ENCODE peak calls at places on chromosomes 3 and 15, in seven cellular contexts. W is NCI-H748 treated with DMSO at 0.1 percent for 48 hours; X is hypothalamus; V is left colon; K is activated T-cell treated with anti-CD3 and anti-CD28 coated beads, Interleukin-2, amount 50 U/mL, for 4 hours; L is SK-N-SH; N is A172. H is an unnamed sample.

GRCh38 chr15:81315452-81316203 is 8.3 kb downstream of the STARD5 start:
- DNase-seq in K (no peak), W (no peak), V (peak; percentile 17), N (no peak), X (no peak), L (no peak), H (no peak)

GRCh38 chr3:5165698-5166097 is 21.8 kb upstream of the EDEM1 start:
- DNase-seq in N (no peak), V (no peak), W (no peak), L (no peak), X (no peak), K (no peak), H (no peak)

GRCh38 chr3:124964432-124964831 is 29.9 kb upstream of the MUC13 start:
- DNase-seq in L (no peak), K (no peak), W (no peak), X (no peak), N (no peak), V (no peak), H (no peak)

GRCh38 chr15:101698314-101698713 is 26.0 kb downstream of the TARS3 start:
- DNase-seq in N (no peak), V (no peak), X (no peak), K (no peak), L (no peak), W (no peak), H (no peak)

GRCh38 chr15:85073556-85074194 is 92.0 kb downstream of the PDE8A start:
- DNase-seq in K (no peak), N (peak; percentile 31), L (no peak), W (no peak), X (no peak), V (no peak), H (no peak)

GRCh38 chr3:185151959-185152432 is 864 bp downstream of the C3orf70 start:
- DNase-seq in X (no peak), V (no peak), L (no peak), K (no peak), W (no peak), N (no peak), H (no peak)

GRCh38 chr3:23461069-23461468 is 257.9 kb downstream of the UBE2E2 start:
- DNase-seq in N (no peak), K (no peak), V (no peak), X (no peak), L (no peak), W (no peak), H (no peak)

GRCh38 chr3:45626096-45626887 is 31.7 kb downstream of the LIMD1 start:
- DNase-seq in X (no peak), N (no peak), V (no peak), W (no peak), L (no peak), K (no peak), H (no peak)

GRCh38 chr3:53812434-53812833 is 33.8 kb downstream of the CHDH start:
- DNase-seq in V (no peak), W (no peak), L (no peak), K (no peak), X (no peak), N (no peak), H (no peak)

GRCh38 chr3:26652157-26652556 is 29.6 kb downstream of the LRRC3B start:
- DNase-seq in K (no peak), W (no peak), N (no peak), X (no peak), L (no peak), V (no peak), H (peak; percentile 65)

GRCh38 chr15:80179025-80179759 is 26.4 kb downstream of the FAH start:
- DNase-seq in K (no peak), N (peak; percentile 85), W (no peak), V (no peak), X (no peak), L (no peak), H (no peak)

GRCh38 chr3:150149651-150150051 is 179.0 kb upstream of the PFN2 start:
- DNase-seq in N (no peak), V (no peak), W (peak; percentile 6), L (no peak), K (no peak), X (no peak), H (no peak)

GRCh38 chr3:52521881-52522650 is 11.6 kb downstream of the NT5DC2 start:
- DNase-seq in V (no peak), K (no peak), N (no peak), W (no peak), X (no peak), L (no peak), H (peak; percentile 72)

GRCh38 chr15:76073554-76073953 is 13.8 kb downstream of the TMEM266 start:
- DNase-seq in X (no peak), W (no peak), N (no peak), V (no peak), K (no peak), L (no peak), H (no peak)

GRCh38 chr3:113251817-113252216 is 40.5 kb downstream of the BOC start:
- DNase-seq in L (no peak), W (no peak), N (no peak), V (no peak), K (no peak), X (no peak), H (no peak)

H was measured in posterior cingulate gyrus.